ENCODE peak calls at places on chromosomes 2 and 18, in five cellular contexts. M is astrocyte of the spinal cord, A is choroid plexus epithelial cell, U is suprapubic skin, G is body of pancreas. P is an unnamed sample.

GRCh38 chr2:231187736-231188505 is 10.5 kb upstream of the ARMC9 start:
- DNase-seq in M (peak; percentile 56), A (peak; percentile 90), U (no peak), G (peak; percentile 65), P (no peak)

GRCh38 chr2:140659293-140659692 is 1471.5 kb downstream of the LRP1B start:
- DNase-seq in M (no peak), A (no peak), U (no peak), G (no peak), P (no peak)

GRCh38 chr2:64478502-64479230 is 24.7 kb downstream of the LGALSL start:
- DNase-seq in M (no peak), A (no peak), U (no peak), G (no peak), P (no peak)

GRCh38 chr18:36045241-36045999 is 21.9 kb downstream of the RPRD1A start:
- DNase-seq in M (no peak), A (no peak), U (no peak), G (no peak), P (no peak)

GRCh38 chr2:198371902-198372611 is 567.7 kb downstream of the PLCL1 start:
- DNase-seq in M (peak; percentile 24), A (no peak), U (no peak), G (no peak), P (no peak)

GRCh38 chr18:41347057-41347456 is 608.0 kb upstream of the PIK3C3 start:
- DNase-seq in M (peak; percentile 90), A (peak; percentile 80), U (no peak), G (no peak), P (no peak)

GRCh38 chr2:119222863-119223520 is 642 bp upstream of the STEAP3 start:
- DNase-seq in M (no peak), A (no peak), U (no peak), G (no peak), P (no peak)

GRCh38 chr18:58195278-58195721 is 151.3 kb downstream of the NEDD4L start:
- DNase-seq in M (no peak), A (no peak), U (no peak), G (peak; percentile 78), P (no peak)

GRCh38 chr2:116696223-116696622 is 1118.3 kb upstream of the DDX18 start:
- DNase-seq in M (peak; percentile 3), A (no peak), U (no peak), G (no peak), P (no peak)

GRCh38 chr2:96148410-96149217 is 3.4 kb upstream of the DUSP2 start:
- DNase-seq in M (peak; percentile 88), A (peak; percentile 93), U (peak; percentile 89), G (peak; percentile 79), P (peak; percentile 89)

GRCh38 chr2:207230261-207231105 is 64.7 kb upstream of the KLF7 start:
- DNase-seq in M (peak; percentile 23), A (no peak), U (no peak), G (peak; percentile 23), P (no peak)

GRCh38 chr2:127917916-127918315 is 32.2 kb upstream of the AMMECR1L start:
- DNase-seq in M (no peak), A (peak; percentile 56), U (no peak), G (no peak), P (no peak)

GRCh38 chr18:1663879-1664705 is 759.4 kb downstream of the ADCYAP1 start:
- DNase-seq in M (peak; percentile 15), A (peak; percentile 10), U (peak; percentile 78), G (peak; percentile 75), P (no peak)

GRCh38 chr2:72077702-72078169 is 69.9 kb downstream of the CYP26B1 start:
- DNase-seq in M (no peak), A (no peak), U (no peak), G (no peak), P (no peak)

GRCh38 chr2:146634256-146635068 is 1210.4 kb upstream of the ACVR2A start:
- DNase-seq in M (peak; percentile 80), A (peak; percentile 77), U (no peak), G (no peak), P (no peak)

GRCh38 chr2:30208453-30208852 is 22.9 kb upstream of the LBH start:
- DNase-seq in M (peak; percentile 82), A (peak; percentile 91), U (no peak), G (peak; percentile 74), P (no peak)

GRCh38 chr2:165810418-165810817 is 16.4 kb upstream of the GALNT3 start:
- DNase-seq in M (no peak), A (no peak), U (no peak), G (no peak), P (no peak)

GRCh38 chr2:233538741-233539140 is 27.8 kb downstream of the USP40 start:
- DNase-seq in M (no peak), A (no peak), U (no peak), G (no peak), P (no peak)

GRCh38 chr18:37251679-37252078 is 313.9 kb downstream of the CELF4 start:
- DNase-seq in M (no peak), A (no peak), U (no peak), G (peak; percentile 40), P (no peak)

GRCh38 chr18:74672371-74672770 is 74.7 kb downstream of the ZNF407 start:
- DNase-seq in M (no peak), A (no peak), U (no peak), G (no peak), P (no peak)

GRCh38 chr2:235553696-235554100 is 59.9 kb downstream of the AGAP1 start:
- DNase-seq in M (peak; percentile 46), A (peak; percentile 40), U (no peak), G (peak; percentile 45), P (peak; percentile 47)

GRCh38 chr2:127228102-127228501 is 8.0 kb upstream of the CYP27C1 start:
- DNase-seq in M (no peak), A (peak; percentile 22), U (no peak), G (no peak), P (no peak)

GRCh38 chr2:42092084-42092996 is 44.5 kb downstream of the PKDCC start:
- DNase-seq in M (no peak), A (peak; percentile 59), U (peak; percentile 47), G (peak; percentile 57), P (no peak)

GRCh38 chr2:220226076-220226475 is 598.6 kb downstream of the SLC4A3 start:
- DNase-seq in M (no peak), A (no peak), U (no peak), G (no peak), P (no peak)

GRCh38 chr18:36629095-36629604 is 199.7 kb downstream of the TPGS2 start:
- DNase-seq in M (no peak), A (no peak), U (no peak), G (no peak), P (no peak)

GRCh38 chr2:95270541-95271081 is 3.6 kb upstream of the PROM2 start:
- DNase-seq in M (no peak), A (no peak), U (peak; percentile 78), G (no peak), P (peak; percentile 57)

GRCh38 chr18:36419913-36420531 is 122.5 kb downstream of the FHOD3 start:
- DNase-seq in M (no peak), A (no peak), U (no peak), G (no peak), P (no peak)

GRCh38 chr2:113276906-113277425 is 1.8 kb downstream of the PAX8 start:
- DNase-seq in M (no peak), A (no peak), U (no peak), G (no peak), P (no peak)

GRCh38 chr2:190545756-190546385 is 11.3 kb upstream of the NEMP2 start:
- DNase-seq in M (peak; percentile 60), A (peak; percentile 74), U (no peak), G (no peak), P (no peak)

GRCh38 chr2:26612522-26613240 is 28.5 kb downstream of the CIB4 start:
- DNase-seq in M (no peak), A (no peak), U (peak; percentile 74), G (peak; percentile 48), P (no peak)

GRCh38 chr2:27297195-27297594 is 11.1 kb downstream of the UCN start:
- DNase-seq in M (no peak), A (no peak), U (no peak), G (no peak), P (no peak)

GRCh38 chr2:163551974-163552373 is 183.8 kb downstream of the FIGN start:
- DNase-seq in M (peak; percentile 46), A (peak; percentile 63), U (no peak), G (no peak), P (no peak)

GRCh38 chr2:104758199-104758620 is 95.7 kb upstream of the POU3F3 start:
- DNase-seq in M (peak; percentile 85), A (peak; percentile 79), U (no peak), G (no peak), P (no peak)

GRCh38 chr2:57515366-57515765 is 531.2 kb upstream of the VRK2 start:
- DNase-seq in M (no peak), A (no peak), U (no peak), G (no peak), P (no peak)

GRCh38 chr2:65055427-65056214 is 595 bp upstream of the CEP68 start:
- DNase-seq in M (no peak), A (no peak), U (peak; percentile 88), G (peak; percentile 79), P (no peak)

GRCh38 chr2:200362202-200362917 is 55.9 kb downstream of the SPATS2L start:
- DNase-seq in M (no peak), A (no peak), U (no peak), G (no peak), P (no peak)

GRCh38 chr2:200365209-200365608 is 58.7 kb downstream of the SPATS2L start:
- DNase-seq in M (no peak), A (no peak), U (no peak), G (no peak), P (no peak)

GRCh38 chr2:200364620-200365019 is 58.1 kb downstream of the SPATS2L start:
- DNase-seq in M (no peak), A (no peak), U (no peak), G (no peak), P (no peak)

GRCh38 chr2:200364142-200364541 is 57.6 kb downstream of the SPATS2L start:
- DNase-seq in M (no peak), A (no peak), U (no peak), G (no peak), P (no peak)

GRCh38 chr2:200363279-200363678 is 56.8 kb downstream of the SPATS2L start:
- DNase-seq in M (no peak), A (no peak), U (no peak), G (no peak), P (no peak)
- TF ChIP-seq CTCF in M (no peak), A (no peak), U (no peak), G (no peak), P (no peak)

GRCh38 chr2:10934308-10934978 is 22.7 kb downstream of the KCNF1 start:
- DNase-seq in M (no peak), A (no peak), U (no peak), G (no peak), P (peak; percentile 54)
- TF ChIP-seq CTCF in M (no peak), A (no peak), U (no peak), G (no peak), P (no peak)

DNA sequence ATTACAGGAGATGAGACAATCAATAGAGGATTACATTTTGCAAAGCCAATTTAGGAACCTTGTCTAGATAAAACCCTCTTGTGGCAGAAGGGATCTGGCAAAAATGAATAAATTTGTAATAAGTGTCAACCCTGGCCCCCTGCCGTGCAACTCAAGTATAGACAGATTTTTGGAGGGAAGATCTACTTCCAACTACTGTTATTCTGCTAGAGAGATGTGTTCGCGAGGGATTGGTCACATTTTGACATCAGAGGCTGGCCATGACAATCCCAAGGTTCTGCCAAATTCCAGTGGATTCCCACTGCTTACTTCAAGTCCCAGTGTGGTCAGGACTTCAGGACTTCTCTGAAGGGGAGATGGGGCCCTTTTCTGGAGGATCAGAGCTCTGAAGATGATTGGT is 192.6 kb downstream of the SH3RF3 start:
- DNase-seq in M (no peak), A (no peak), U (no peak), G (no peak), P (no peak)
- TF ChIP-seq CTCF in M (no peak), A (no peak), U (no peak), G (no peak), P (no peak)

GRCh38 chr18:59700535-59700967 is 3.3 kb upstream of the CCBE1 start:
- DNase-seq in M (no peak), A (no peak), U (no peak), G (no peak), P (no peak)
- TF ChIP-seq CTCF in M (no peak), A (no peak), U (no peak), G (no peak), P (no peak)

P was measured in chondrocyte.